ENCODE peak calls at places on chromosomes 13 and 19, in eight cellular contexts. G, K, Y, Z, M, C, P and F are unnamed samples.

GRCh38 chr13:41458939-41459753 is 1.8 kb downstream of the RGCC start:
- DNase-seq in G (peak), K (no peak), Y (peak), Z (peak), M (peak), C (no peak), P (peak), F (no peak)

GRCh38 chr19:56639217-56639616 is 3.7 kb upstream of the SMIM17 start:
- DNase-seq in G (no peak), K (peak), Y (no peak), Z (peak), M (no peak), C (no peak), P (no peak), F (no peak)

GRCh38 chr19:13670846-13671245 is 93.5 kb upstream of the MRI1 start:
- DNase-seq in G (no peak), K (no peak), Y (no peak), Z (no peak), M (no peak), C (no peak), P (no peak), F (no peak)

GRCh38 chr13:26051231-26052135 is at the start of gene SHISA2:
- DNase-seq in G (no peak), K (peak), Y (peak), Z (peak), M (peak), C (peak), P (peak), F (peak)

GRCh38 chr19:45264781-45265317 is 13.8 kb downstream of the MARK4 start:
- DNase-seq in G (no peak), K (no peak), Y (no peak), Z (no peak), M (no peak), C (no peak), P (no peak), F (no peak)

GRCh38 chr13:44311011-44311481 is 62.6 kb upstream of the SERP2 start:
- DNase-seq in G (no peak), K (no peak), Y (no peak), Z (peak), M (peak), C (peak), P (no peak), F (no peak)

GRCh38 chr19:30044273-30045259 is 102.5 kb downstream of the URI1 start:
- DNase-seq in G (no peak), K (no peak), Y (no peak), Z (no peak), M (no peak), C (no peak), P (no peak), F (no peak)

GRCh38 chr13:44576396-44577235 is 486 bp upstream of the TSC22D1 start:
- DNase-seq in G (peak), K (peak), Y (peak), Z (no peak), M (peak), C (no peak), P (no peak), F (no peak)

GRCh38 chr13:109160357-109160756 is 530.9 kb downstream of the MYO16 start:
- DNase-seq in G (no peak), K (no peak), Y (no peak), Z (no peak), M (no peak), C (no peak), P (no peak), F (no peak)

GRCh38 chr13:40388617-40389016 is 277.8 kb downstream of the FOXO1 start:
- DNase-seq in G (peak), K (no peak), Y (no peak), Z (peak), M (no peak), C (peak), P (peak), F (no peak)

GRCh38 chr13:48010698-48011097 is 9.6 kb upstream of the SUCLA2 start:
- DNase-seq in G (no peak), K (no peak), Y (no peak), Z (no peak), M (no peak), C (no peak), P (no peak), F (no peak)

GRCh38 chr19:27822336-27822735 is 1390.6 kb downstream of the UQCRFS1 start:
- DNase-seq in G (no peak), K (no peak), Y (no peak), Z (no peak), M (no peak), C (no peak), P (no peak), F (no peak)

GRCh38 chr19:48633148-48634035 is 3.8 kb downstream of the DBP start:
- DNase-seq in G (peak), K (no peak), Y (no peak), Z (no peak), M (no peak), C (no peak), P (peak), F (no peak)